ENCODE peak calls at places on chromosomes 7 and 10, in five cellular contexts. V is gastrocnemius medialis, N is upper lobe of right lung, C is body of pancreas, G is sigmoid colon. E is an unnamed sample.

GRCh38 chr10:113096111-113097045 is 146.3 kb downstream of the TCF7L2 start:
- DNase-seq in C (no peak), G (peak; percentile 79), V (no peak), N (no peak), E (no peak)

GRCh38 chr7:31327071-31327470 is 13.5 kb downstream of the NEUROD6 start:
- DNase-seq in N (no peak), C (no peak), G (no peak), V (no peak), E (no peak)

GRCh38 chr7:29471444-29472138 is 92.0 kb upstream of the PRR15 start:
- DNase-seq in G (no peak), N (no peak), C (no peak), V (no peak), E (no peak)

GRCh38 chr7:50791921-50792341 is 9.2 kb upstream of the GRB10 start:
- DNase-seq in V (peak; percentile 13), C (no peak), N (no peak), G (no peak), E (no peak)

GRCh38 chr7:150406565-150407421 is 27.7 kb downstream of the ZNF775 start:
- DNase-seq in G (peak; percentile 75), V (no peak), N (peak; percentile 51), C (peak; percentile 41), E (no peak)

GRCh38 chr7:99121496-99122021 is 22.3 kb downstream of the SMURF1 start:
- DNase-seq in G (no peak), C (no peak), V (no peak), N (no peak), E (no peak)

GRCh38 chr10:100826983-100827818 is 81.8 kb downstream of the PAX2 start:
- DNase-seq in V (no peak), N (no peak), G (peak; percentile 63), C (peak; percentile 74), E (no peak)

GRCh38 chr10:128178319-128178937 is 52.2 kb upstream of the MKI67 start:
- DNase-seq in N (no peak), C (peak; percentile 12), G (no peak), V (no peak), E (no peak)

GRCh38 chr10:59724098-59724938 is 14.7 kb upstream of the SLC16A9 start:
- DNase-seq in G (no peak), V (peak; percentile 83), N (no peak), C (no peak), E (no peak)

GRCh38 chr10:70343312-70343711 is 39.1 kb downstream of the LRRC20 start:
- DNase-seq in V (no peak), N (no peak), G (peak; percentile 40), C (no peak), E (no peak)

GRCh38 chr7:29642494-29643155 is 79.0 kb downstream of the PRR15 start:
- DNase-seq in C (no peak), G (no peak), V (no peak), N (no peak), E (no peak)

GRCh38 chr10:63712717-63713115 is 191.5 kb downstream of the REEP3 start:
- DNase-seq in N (no peak), C (no peak), G (no peak), V (no peak), E (no peak)

GRCh38 chr7:14596421-14596820 is 306.1 kb downstream of the DGKB start:
- DNase-seq in C (no peak), N (no peak), V (no peak), G (no peak), E (no peak)

GRCh38 chr7:119270644-119271043 is 1002.3 kb upstream of the KCND2 start:
- DNase-seq in V (no peak), C (no peak), N (peak; percentile 36), G (no peak), E (no peak)

GRCh38 chr7:94095359-94096009 is 91.3 kb upstream of the BET1 start:
- DNase-seq in V (no peak), N (no peak), G (no peak), C (no peak), E (no peak)

GRCh38 chr7:66731986-66732385 is 8.5 kb upstream of the RABGEF1 start:
- DNase-seq in G (no peak), C (peak; percentile 11), V (no peak), N (no peak), E (no peak)

GRCh38 chr10:69057261-69057950 is 30.5 kb upstream of the SRGN start:
- DNase-seq in N (peak; percentile 80), G (no peak), C (peak; percentile 19), V (no peak), E (peak; percentile 74)

GRCh38 chr10:110007171-110007700 is 548 bp upstream of the ADD3 start:
- DNase-seq in V (peak; percentile 3), N (no peak), G (no peak), C (no peak), E (peak; percentile 66)

GRCh38 chr10:103493911-103494877 is 689 bp downstream of the NEURL1 start:
- DNase-seq in V (no peak), N (no peak), G (no peak), C (peak; percentile 43), E (no peak)

GRCh38 chr10:116538461-116538860 is 7.3 kb upstream of the PNLIP start:
- DNase-seq in G (no peak), N (no peak), C (no peak), V (no peak), E (no peak)

GRCh38 chr7:27155816-27156507 is 513 bp downstream of the HOXA7 start:
- DNase-seq in N (peak; percentile 61), G (peak; percentile 80), V (no peak), C (no peak), E (no peak)

GRCh38 chr10:69316313-69317059 is 38.2 kb downstream of the HK1 start:
- DNase-seq in V (no peak), G (no peak), C (no peak), N (no peak), E (no peak)

GRCh38 chr10:17742918-17743317 is 9.1 kb upstream of the TMEM236 start:
- DNase-seq in V (no peak), N (peak; percentile 71), C (peak; percentile 74), G (no peak), E (peak; percentile 65)

GRCh38 chr10:43976292-43976691 is 327.6 kb upstream of the ZNF32 start:
- DNase-seq in V (no peak), C (no peak), G (no peak), N (no peak), E (no peak)

GRCh38 chr7:101170617-101171441 is 5.5 kb upstream of the VGF start:
- DNase-seq in V (no peak), C (no peak), N (no peak), G (no peak), E (no peak)

GRCh38 chr10:69968830-69969229 is 83.8 kb upstream of the MACROH2A2 start:
- DNase-seq in C (no peak), G (no peak), V (no peak), N (no peak), E (no peak)

GRCh38 chr7:5348134-5349004 is 65.6 kb downstream of the SLC29A4 start:
- DNase-seq in N (no peak), V (no peak), C (no peak), G (no peak), E (no peak)

GRCh38 chr7:76233538-76234281 is 32.0 kb downstream of the SRRM3 start:
- DNase-seq in V (no peak), G (no peak), N (no peak), C (no peak), E (no peak)

GRCh38 chr10:79023489-79024162 is 45.1 kb upstream of the ZMIZ1 start:
- DNase-seq in N (peak; percentile 34), G (peak; percentile 74), C (peak; percentile 41), V (peak; percentile 30), E (no peak)

DNA sequence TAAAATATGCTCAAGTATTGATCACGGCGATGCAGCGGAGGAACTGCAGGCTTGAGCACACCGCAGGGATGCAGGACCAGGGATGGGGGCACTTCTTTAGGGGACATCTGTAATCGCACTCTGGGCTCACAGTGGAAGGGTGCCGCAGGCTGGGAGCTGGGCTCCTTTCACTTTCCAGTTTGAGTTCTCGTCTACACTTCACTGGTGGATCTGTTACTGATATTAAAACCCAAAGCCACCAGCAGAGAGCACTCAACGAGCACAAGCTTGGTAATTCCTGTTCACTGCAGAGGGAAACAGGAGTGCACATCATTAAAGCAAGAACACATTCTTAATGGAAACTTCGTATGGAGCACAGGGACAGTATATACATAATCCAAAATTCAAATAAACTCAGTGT is 91.3 kb downstream of the PARD3 start:
- DNase-seq in G (no peak), C (peak; percentile 66), N (no peak), V (no peak), E (no peak)
- TF ChIP-seq CTCF in G (peak; percentile 61), C (peak; percentile 65), N (peak; percentile 54), V (peak; percentile 48), E (peak; percentile 73)

GRCh38 chr7:21910253-21910652 is 35.4 kb downstream of the CDCA7L start:
- DNase-seq in V (no peak), C (no peak), G (no peak), N (no peak), E (no peak)
- H3K36me3 ChIP-seq in V (peaks cover 5% of the 10 kb centered on the region), C (peaks cover 10% of the 10 kb centered on the region), G (peaks cover 12% of the 10 kb centered on the region), N (peaks cover 35% of the 10 kb centered on the region), E (peaks cover 26% of the 10 kb centered on the region)

GRCh38 chr10:58014436-58014835 is 253.3 kb downstream of the IPMK start:
- DNase-seq in V (no peak), C (no peak), N (no peak), G (no peak), E (no peak)

GRCh38 chr10:58019863-58020537 is 247.7 kb downstream of the IPMK start:
- DNase-seq in G (no peak), N (no peak), C (no peak), V (no peak), E (no peak)

GRCh38 chr10:58016614-58017013 is 251.1 kb downstream of the IPMK start:
- DNase-seq in N (no peak), C (no peak), G (no peak), V (no peak), E (no peak)

GRCh38 chr10:58013406-58013805 is 254.3 kb downstream of the IPMK start:
- DNase-seq in N (no peak), V (no peak), C (no peak), G (no peak), E (no peak)

GRCh38 chr10:58017719-58018367 is 249.9 kb downstream of the IPMK start:
- DNase-seq in V (no peak), C (no peak), N (no peak), G (no peak), E (no peak)
- TF ChIP-seq CTCF in V (no peak), C (no peak), N (no peak), G (no peak), E (no peak)

DNA sequence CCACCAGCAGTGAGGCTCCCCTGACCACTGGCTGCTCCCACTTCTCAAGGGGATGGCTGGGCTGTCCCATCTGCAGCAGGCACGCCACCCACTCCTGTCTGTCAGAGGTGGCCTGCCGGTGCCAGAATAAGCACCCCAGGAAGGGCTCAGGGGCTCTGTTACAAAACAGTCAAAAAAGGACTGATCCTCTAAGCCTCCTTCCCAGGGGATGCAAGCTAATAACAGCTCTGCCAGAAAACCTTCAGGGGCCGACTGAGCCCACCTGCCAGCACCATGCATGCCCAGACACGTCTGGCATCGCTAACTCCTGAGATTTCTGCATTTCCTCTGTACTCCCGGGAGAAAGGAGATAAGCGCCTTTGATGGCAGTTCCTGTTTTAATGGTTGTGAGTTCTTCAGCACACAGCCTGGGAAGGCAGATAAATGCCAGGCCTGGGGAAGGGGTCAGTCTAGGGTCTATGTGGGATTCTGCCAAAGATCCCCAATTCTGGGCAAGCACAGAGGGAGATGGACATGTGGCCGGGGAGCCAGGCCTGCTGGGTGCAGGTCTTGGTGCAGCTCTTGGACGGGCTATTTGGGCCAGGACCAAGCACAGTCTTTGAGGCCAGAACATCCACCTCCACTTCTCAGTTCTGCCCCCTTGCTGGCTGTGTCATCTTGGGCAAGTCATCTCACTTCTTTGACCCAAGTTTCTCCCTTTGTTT is 128.4 kb downstream of the ARHGAP22 start:
- DNase-seq in C (no peak), V (no peak), N (peak; percentile 35), G (peak; percentile 57), E (peak; percentile 36)
- H3K36me3 ChIP-seq in C (no peaks in the 10 kb centered on the region), V (no peaks in the 10 kb centered on the region), N (no peaks in the 10 kb centered on the region), G (no peaks in the 10 kb centered on the region), E (no peaks in the 10 kb centered on the region)

E was measured in right atrium auricular region.